ENCODE peak calls at places on chromosomes 3 and 15, in nine cellular contexts. U, H, O, S, K, V, E, J and B are unnamed samples.

GRCh38 chr3:79810101-79810500 is 42.3 kb upstream of the ROBO1 start:
- DNase-seq in U (no peak), H (no peak), O (no peak), S (no peak), K (no peak), V (no peak), E (no peak), J (no peak), B (no peak)

GRCh38 chr3:152511904-152512303 is 243.2 kb downstream of the MBNL1 start:
- DNase-seq in U (no peak), H (no peak), O (no peak), S (no peak), K (no peak), V (no peak), E (no peak), J (no peak), B (no peak)

GRCh38 chr15:95429345-95429744 is 901.2 kb upstream of the NR2F2 start:
- DNase-seq in U (no peak), H (no peak), O (no peak), S (no peak), K (peak; percentile 64), V (peak; percentile 35), E (no peak), J (no peak), B (no peak)

GRCh38 chr3:9732080-9732752 is 681 bp downstream of the BRPF1 start:
- DNase-seq in U (no peak), H (no peak), O (no peak), S (no peak), K (peak; percentile 36), V (no peak), E (no peak), J (no peak), B (no peak)

GRCh38 chr3:72646263-72646662 is 202.0 kb downstream of the SHQ1 start:
- DNase-seq in U (no peak), H (no peak), O (no peak), S (no peak), K (no peak), V (no peak), E (no peak), J (no peak), B (no peak)

GRCh38 chr3:10234526-10235230 is 13.6 kb upstream of the TATDN2 start:
- DNase-seq in U (no peak), H (no peak), O (no peak), S (no peak), K (peak; percentile 5), V (peak; percentile 39), E (no peak), J (no peak), B (no peak)

GRCh38 chr3:132071043-132071442 is 36.2 kb upstream of the CPNE4 start:
- DNase-seq in U (no peak), H (no peak), O (no peak), S (no peak), K (peak; percentile 11), V (peak; percentile 27), E (no peak), J (no peak), B (no peak)

GRCh38 chr15:88835119-88835518 is 31.9 kb downstream of the ACAN start:
- DNase-seq in U (no peak), H (no peak), O (peak; percentile 43), S (no peak), K (no peak), V (no peak), E (no peak), J (no peak), B (no peak)

GRCh38 chr3:190564175-190564574 is 50.3 kb downstream of the IL1RAP start:
- DNase-seq in U (no peak), H (no peak), O (no peak), S (no peak), K (no peak), V (no peak), E (no peak), J (no peak), B (no peak)

GRCh38 chr15:38201714-38202113 is 50.9 kb upstream of the SPRED1 start:
- DNase-seq in U (no peak), H (no peak), O (peak; percentile 22), S (no peak), K (no peak), V (no peak), E (no peak), J (no peak), B (no peak)

GRCh38 chr3:133295199-133295901 is 104.5 kb upstream of the BFSP2 start:
- DNase-seq in U (no peak), H (no peak), O (peak; percentile 38), S (no peak), K (no peak), V (no peak), E (no peak), J (no peak), B (no peak)

GRCh38 chr3:181689546-181689945 is 22.2 kb upstream of the SOX2 start:
- DNase-seq in U (no peak), H (no peak), O (no peak), S (no peak), K (no peak), V (no peak), E (no peak), J (no peak), B (no peak)

GRCh38 chr3:161558256-161558655 is 61.6 kb downstream of the OTOL1 start:
- DNase-seq in U (no peak), H (no peak), O (no peak), S (no peak), K (peak; percentile 8), V (no peak), E (no peak), J (no peak), B (no peak)

GRCh38 chr3:86934851-86935250 is 56.1 kb downstream of the VGLL3 start:
- DNase-seq in U (no peak), H (no peak), O (peak; percentile 28), S (no peak), K (no peak), V (no peak), E (no peak), J (no peak), B (no peak)

GRCh38 chr3:11776346-11776745 is 70.3 kb downstream of the TAMM41 start:
- DNase-seq in U (no peak), H (no peak), O (no peak), S (no peak), K (no peak), V (no peak), E (no peak), J (no peak), B (no peak)

GRCh38 chr3:11770477-11771381 is 76.0 kb downstream of the TAMM41 start:
- DNase-seq in U (peak; percentile 87), H (peak; percentile 17), O (peak; percentile 88), S (peak; percentile 67), K (peak; percentile 70), V (peak; percentile 63), E (peak; percentile 68), J (peak; percentile 89), B (peak; percentile 20)

GRCh38 chr3:11778248-11778647 is 68.4 kb downstream of the TAMM41 start:
- DNase-seq in U (no peak), H (no peak), O (no peak), S (no peak), K (no peak), V (no peak), E (no peak), J (no peak), B (no peak)

GRCh38 chr3:11775493-11775892 is 71.2 kb downstream of the TAMM41 start:
- DNase-seq in U (no peak), H (no peak), O (no peak), S (no peak), K (no peak), V (no peak), E (no peak), J (no peak), B (no peak)

DNA sequence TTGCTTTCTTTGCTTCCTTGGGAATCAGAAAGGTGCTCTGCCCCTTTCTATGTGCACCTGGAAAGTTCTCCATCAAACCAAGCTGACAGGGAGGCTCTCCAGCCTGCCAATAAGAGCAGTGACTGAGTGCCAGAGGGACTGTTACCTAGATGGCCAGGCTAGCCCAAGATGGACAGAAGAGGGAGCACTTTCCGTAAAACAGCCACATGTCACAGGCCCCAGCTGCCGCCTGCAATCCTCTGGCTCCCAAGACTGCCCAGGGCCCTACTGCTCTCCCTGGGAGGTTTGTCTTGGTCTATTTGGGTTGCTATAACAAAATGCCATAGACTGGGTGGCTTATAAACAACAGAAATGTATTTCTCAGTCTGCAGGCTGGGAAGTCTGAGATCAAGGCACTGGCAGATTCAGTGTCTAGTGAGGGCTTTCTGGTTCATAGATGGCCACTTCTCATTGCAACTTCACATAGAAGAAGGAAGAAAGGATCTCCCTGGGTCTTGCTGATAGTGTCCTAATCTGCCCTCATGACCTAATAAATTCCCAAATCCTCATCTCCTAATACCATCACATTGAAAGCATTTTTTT is 72.3 kb downstream of the TAMM41 start:
- DNase-seq in U (peak; percentile 48), H (no peak), O (peak; percentile 16), S (no peak), K (peak; percentile 48), V (peak; percentile 35), E (no peak), J (peak; percentile 48), B (no peak)
- TF ChIP-seq CTCF in U (no peak), H (peak; percentile 15), O (peak; percentile 45), S (peak; percentile 64), K (peak; percentile 55), V (peak; percentile 49), E (no peak), J (peak; percentile 35), B (no peak)

DNA sequence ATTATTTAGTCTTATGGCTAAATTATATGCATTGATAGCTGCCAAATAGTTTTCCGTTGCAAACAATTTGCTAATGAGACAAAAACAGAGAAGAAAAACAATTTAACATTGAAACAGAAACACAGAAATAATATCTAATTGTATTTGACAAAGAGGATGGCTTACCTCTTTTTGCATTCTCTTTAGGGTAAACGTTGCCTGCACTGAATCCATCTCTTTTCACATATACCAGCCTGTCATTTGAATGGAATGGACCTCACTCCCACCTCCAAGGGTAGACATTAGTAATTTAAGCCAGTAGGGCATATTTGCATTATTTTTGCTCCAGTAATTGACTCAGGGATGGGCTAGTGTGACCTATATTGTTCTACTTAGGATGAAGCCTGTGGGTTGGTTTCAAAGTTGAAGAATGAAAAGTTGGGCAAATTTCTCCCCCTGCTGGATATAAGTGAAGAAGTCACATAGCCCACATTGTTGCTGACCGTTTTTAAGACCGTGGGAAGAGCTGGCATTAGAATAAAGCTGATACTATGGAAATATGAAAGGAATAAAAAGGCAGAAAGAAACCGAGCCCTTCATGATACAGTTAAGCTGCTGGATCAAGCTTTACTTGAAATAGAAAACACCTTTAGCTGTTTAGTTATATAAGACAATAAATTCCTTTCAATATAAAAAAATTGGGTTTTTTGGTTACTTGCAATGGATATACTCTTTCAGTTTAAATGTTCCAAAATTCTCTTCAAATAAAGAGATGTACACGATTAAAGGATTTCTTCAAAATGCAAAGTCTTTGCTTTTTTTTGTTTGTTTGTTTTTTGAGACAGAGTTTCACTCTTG is 26.9 kb downstream of the PIERCE2 start:
- DNase-seq in U (no peak), H (peak; percentile 12), O (peak; percentile 78), S (no peak), K (peak; percentile 59), V (peak; percentile 65), E (no peak), J (no peak), B (no peak)
- TF ChIP-seq CTCF in U (peak; percentile 15), H (peak; percentile 39), O (peak; percentile 70), S (peak; percentile 68), K (peak; percentile 69), V (peak; percentile 69), E (peak; percentile 58), J (peak; percentile 21), B (no peak)

GRCh38 chr3:193791041-193792032 is 198.3 kb downstream of the OPA1 start:
- DNase-seq in U (no peak), H (no peak), O (no peak), S (no peak), K (peak; percentile 22), V (no peak), E (no peak), J (peak; percentile 41), B (no peak)
- TF ChIP-seq CTCF in U (no peak), H (no peak), O (no peak), S (no peak), K (no peak), V (no peak), E (no peak), J (no peak), B (no peak)

GRCh38 chr15:51878446-51879386 is 49.3 kb downstream of the TMOD3 start:
- DNase-seq in U (no peak), H (no peak), O (peak; percentile 97), S (no peak), K (no peak), V (peak; percentile 42), E (no peak), J (peak; percentile 11), B (no peak)
- TF ChIP-seq CTCF in U (no peak), H (no peak), O (no peak), S (no peak), K (no peak), V (no peak), E (no peak), J (no peak), B (no peak)